ENCODE peak calls at places on chromosome 13, in seven cellular contexts. K, J, E, V, Z, L and X are unnamed samples.

GRCh38 chr13:46796515-46797467 is at the start of gene ESD:
- DNase-seq in K (peak; percentile 98), J (peak; percentile 93), E (peak; percentile 92), V (peak; percentile 84), Z (peak; percentile 97), L (peak; percentile 92), X (peak; percentile 89)

GRCh38 chr13:76939215-76939614 is 9.1 kb upstream of the ACOD1 start:
- DNase-seq in K (no peak), J (peak; percentile 41), E (no peak), V (no peak), Z (no peak), L (no peak), X (no peak)

GRCh38 chr13:32902898-32903297 is 113.3 kb upstream of the KL start:
- DNase-seq in K (no peak), J (peak; percentile 60), E (no peak), V (no peak), Z (no peak), L (peak; percentile 50), X (no peak)

GRCh38 chr13:113852536-113853517 is 11.0 kb downstream of the GAS6 start:
- DNase-seq in K (no peak), J (no peak), E (no peak), V (no peak), Z (peak; percentile 5), L (no peak), X (no peak)

GRCh38 chr13:111948811-111949210 is 118.1 kb upstream of the SOX1 start:
- DNase-seq in K (no peak), J (no peak), E (no peak), V (no peak), Z (no peak), L (no peak), X (no peak)

GRCh38 chr13:98384739-98385138 is 192.2 kb downstream of the STK24 start:
- DNase-seq in K (no peak), J (no peak), E (no peak), V (no peak), Z (no peak), L (no peak), X (no peak)

GRCh38 chr13:37777676-37778075 is 91.9 kb downstream of the TRPC4 start:
- DNase-seq in K (no peak), J (no peak), E (no peak), V (no peak), Z (no peak), L (no peak), X (no peak)

GRCh38 chr13:86185636-86186035 is 386.4 kb upstream of the SLITRK6 start:
- DNase-seq in K (no peak), J (no peak), E (no peak), V (no peak), Z (no peak), L (no peak), X (no peak)

GRCh38 chr13:40994581-40995230 is 24.4 kb downstream of the ELF1 start:
- DNase-seq in K (peak; percentile 55), J (no peak), E (no peak), V (no peak), Z (peak; percentile 38), L (no peak), X (peak; percentile 32)

GRCh38 chr13:27338816-27339215 is 68.2 kb downstream of the RASL11A start:
- DNase-seq in K (peak; percentile 58), J (peak; percentile 19), E (no peak), V (no peak), Z (no peak), L (peak; percentile 70), X (no peak)

GRCh38 chr13:71395053-71395452 is 472.0 kb downstream of the DACH1 start:
- DNase-seq in K (no peak), J (no peak), E (no peak), V (no peak), Z (no peak), L (no peak), X (no peak)

GRCh38 chr13:103471896-103472295 is 405.7 kb upstream of the SLC10A2 start:
- DNase-seq in K (peak; percentile 42), J (no peak), E (no peak), V (no peak), Z (no peak), L (no peak), X (no peak)

GRCh38 chr13:60696602-60697001 is 299.6 kb downstream of the TDRD3 start:
- DNase-seq in K (no peak), J (no peak), E (no peak), V (no peak), Z (no peak), L (no peak), X (no peak)

GRCh38 chr13:41782086-41782485 is 178.8 kb downstream of the VWA8 start:
- DNase-seq in K (no peak), J (no peak), E (no peak), V (no peak), Z (no peak), L (peak; percentile 32), X (no peak)